ENCODE peak calls at places on chromosomes 2 and 18, in eight cellular contexts. C is HCT116, O is lower leg skin, U is breast epithelium, M is heart left ventricle, X is esophagus squamous epithelium, F is IMR-90, R is spleen. G is an unnamed sample.
A peak's percentile ranks its signal among the peaks of the same experiment; 100 is the strongest.

GRCh38 chr18:54828986-54829385 is 709 bp downstream of the RAB27B start:
- DNase-seq in C (no peak), O (no peak), U (no peak), M (no peak), X (no peak), F (no peak), R (no peak), G (no peak)

GRCh38 chr2:22270341-22270740 is 1114.6 kb upstream of the KLHL29 start:
- DNase-seq in C (no peak), O (no peak), U (no peak), M (no peak), X (no peak), F (no peak), R (no peak), G (no peak)

GRCh38 chr2:199772693-199772976 is 78.4 kb downstream of the FTCDNL1 start:
- DNase-seq in C (no peak), O (no peak), U (no peak), M (no peak), X (no peak), F (no peak), R (no peak), G (no peak)

GRCh38 chr2:12488365-12488972 is 228.3 kb upstream of the TRIB2 start:
- DNase-seq in C (no peak), O (no peak), U (no peak), M (no peak), X (no peak), F (no peak), R (peak; percentile 79), G (peak; percentile 4)

GRCh38 chr18:24567199-24567598 is 106.8 kb downstream of the HRH4 start:
- DNase-seq in C (no peak), O (no peak), U (no peak), M (no peak), X (no peak), F (peak; percentile 59), R (no peak), G (no peak)

GRCh38 chr2:135798762-135799161 is 38.2 kb downstream of the LCT start:
- DNase-seq in C (no peak), O (no peak), U (no peak), M (no peak), X (no peak), F (no peak), R (no peak), G (no peak)

GRCh38 chr18:35949903-35950627 is 22.4 kb upstream of the RMP24 start:
- DNase-seq in C (no peak), O (peak; percentile 50), U (no peak), M (peak; percentile 40), X (no peak), F (peak; percentile 59), R (peak; percentile 86), G (peak; percentile 58)

GRCh38 chr2:239910851-239911629 is 114.1 kb downstream of the NDUFA10 start:
- DNase-seq in C (no peak), O (peak; percentile 62), U (no peak), M (peak; percentile 28), X (peak; percentile 45), F (no peak), R (peak; percentile 86), G (no peak)

GRCh38 chr2:636649-637405 is 40.4 kb downstream of the TMEM18 start:
- DNase-seq in C (peak; percentile 47), O (peak; percentile 81), U (peak; percentile 69), M (peak; percentile 66), X (no peak), F (peak; percentile 31), R (peak; percentile 84), G (peak; percentile 72)

GRCh38 chr2:241885701-241886643 is 16.4 kb downstream of the RTP5 start:
- DNase-seq in C (no peak), O (no peak), U (no peak), M (no peak), X (no peak), F (no peak), R (peak; percentile 67), G (no peak)

GRCh38 chr18:11669271-11669947 is 19.7 kb upstream of the GNAL start:
- DNase-seq in C (no peak), O (peak; percentile 46), U (peak; percentile 63), M (no peak), X (no peak), F (no peak), R (no peak), G (no peak)

GRCh38 chr2:176130917-176131616 is 1.6 kb downstream of the HOXD8 start:
- DNase-seq in C (no peak), O (no peak), U (no peak), M (no peak), X (no peak), F (no peak), R (no peak), G (no peak)

GRCh38 chr2:176131617-176132396 is 2.3 kb downstream of the HOXD8 start:
- DNase-seq in C (no peak), O (no peak), U (no peak), M (no peak), X (no peak), F (no peak), R (no peak), G (no peak)

GRCh38 chr2:176129013-176129796 is at the start of gene HOXD8:
- DNase-seq in C (peak; percentile 59), O (no peak), U (no peak), M (peak; percentile 71), X (no peak), F (peak; percentile 9), R (peak; percentile 82), G (peak; percentile 34)

GRCh38 chr2:176129825-176130152 is 284 bp downstream of the HOXD8 start:
- DNase-seq in C (no peak), O (no peak), U (no peak), M (no peak), X (no peak), F (no peak), R (peak; percentile 77), G (no peak)

GRCh38 chr2:176130153-176130916 is 830 bp downstream of the HOXD8 start:
- DNase-seq in C (no peak), O (no peak), U (no peak), M (no peak), X (no peak), F (no peak), R (peak; percentile 84), G (peak; percentile 37)
- TF ChIP-seq POLR2A in C (no peak), O (no peak), U (no peak), M (no peak), X (no peak), F (no peak), R (no peak), G (no peak)

DNA sequence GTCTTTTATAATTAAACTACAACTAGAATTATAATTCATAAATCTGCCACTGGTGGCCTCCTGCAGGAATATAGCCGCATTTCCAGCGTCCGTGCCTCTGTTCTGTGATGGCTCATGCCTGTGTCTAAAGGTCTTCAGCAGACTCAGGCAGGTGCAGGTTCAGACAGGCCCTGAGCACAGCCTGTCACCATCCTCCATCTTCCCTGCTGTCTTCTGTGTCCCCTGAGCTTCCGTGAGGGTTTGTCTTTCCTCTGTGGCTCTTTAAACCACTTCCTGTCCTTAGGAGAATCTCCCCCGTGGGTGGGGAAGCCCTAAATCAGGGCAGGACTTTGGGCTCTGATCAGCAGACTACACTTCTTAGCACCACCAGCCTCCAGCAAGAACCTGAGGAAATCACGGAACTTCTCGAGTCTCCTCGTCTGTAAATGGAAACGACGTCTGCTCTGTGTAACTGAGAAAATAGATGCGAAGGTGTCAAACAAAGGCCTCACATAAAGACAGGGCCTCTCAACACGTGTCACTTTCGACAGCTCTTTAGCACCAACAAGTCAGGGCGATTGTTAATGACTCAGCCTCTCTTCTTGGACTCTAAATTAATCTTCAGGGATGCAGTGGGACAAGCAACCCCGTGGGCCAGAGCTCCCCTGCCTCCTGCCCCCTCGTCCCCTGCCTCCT is 24.1 kb upstream of the NFATC1 start:
- DNase-seq in C (no peak), O (no peak), U (no peak), M (no peak), X (no peak), F (no peak), R (peak; percentile 36), G (no peak)
- TF ChIP-seq POLR2A in C (no peak), O (no peak), U (no peak), M (no peak), X (no peak), F (no peak), R (no peak), G (no peak)

GRCh38 chr2:238182362-238182761 is 21.1 kb downstream of the ILKAP start:
- DNase-seq in C (no peak), O (no peak), U (no peak), M (no peak), X (no peak), F (no peak), R (no peak), G (no peak)
- TF ChIP-seq POLR2A in C (no peak), O (no peak), U (no peak), M (no peak), X (no peak), F (no peak), R (no peak), G (no peak)

DNA sequence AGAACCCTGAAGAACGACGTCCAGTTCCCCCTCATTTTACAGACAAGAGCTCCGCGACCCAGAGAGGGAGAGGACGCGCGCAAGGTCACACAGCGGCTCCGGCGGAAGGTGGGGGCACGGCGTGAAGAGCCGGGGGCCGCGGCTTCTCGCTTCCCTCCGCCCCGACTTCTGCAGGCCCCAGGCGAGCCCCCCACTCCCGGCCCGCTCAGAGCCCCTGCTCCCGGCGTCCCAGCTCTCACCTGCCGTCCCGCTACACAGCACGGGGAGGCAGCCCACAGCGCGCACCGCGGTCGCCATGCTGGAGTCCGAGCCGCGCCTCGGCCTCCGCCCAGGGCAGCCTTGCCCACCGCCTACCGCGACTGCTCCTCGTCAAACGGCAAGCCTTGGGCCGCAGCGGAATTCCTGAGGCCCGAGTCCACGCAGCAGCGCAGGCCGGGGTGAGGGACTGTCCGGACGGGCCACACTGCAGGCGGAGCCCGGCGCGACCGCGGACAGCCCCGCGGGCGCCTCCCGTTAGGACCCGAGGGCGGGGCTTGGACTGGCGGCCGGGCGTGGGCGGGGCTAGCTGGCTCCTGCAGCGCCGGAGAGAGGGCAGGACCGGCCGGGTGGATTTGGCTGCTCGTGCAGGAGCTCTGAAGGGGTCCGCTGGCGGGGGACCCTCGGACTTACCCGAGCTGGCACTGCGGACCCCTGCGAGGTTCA is at the start of gene MRPS5:
- DNase-seq in C (peak; percentile 34), O (peak; percentile 77), U (peak; percentile 65), M (peak; percentile 90), X (no peak), F (peak; percentile 50), R (peak; percentile 98), G (peak; percentile 78)
- TF ChIP-seq POLR2A in C (peak; percentile 59), O (no peak), U (no peak), M (no peak), X (peak; percentile 42), F (peak; percentile 58), R (no peak), G (peak; percentile 66)

GRCh38 chr2:217943379-217944321 is 59.1 kb downstream of the TNS1 start:
- DNase-seq in C (peak; percentile 4), O (no peak), U (peak; percentile 65), M (peak; percentile 91), X (no peak), F (peak; percentile 58), R (peak; percentile 89), G (peak; percentile 68)
- TF ChIP-seq POLR2A in C (no peak), O (no peak), U (no peak), M (peak; percentile 64), X (peak; percentile 78), F (peak; percentile 90), R (no peak), G (peak; percentile 84)

GRCh38 chr18:44342167-44342566 is 338.5 kb upstream of the SETBP1 start:
- DNase-seq in C (no peak), O (no peak), U (no peak), M (no peak), X (no peak), F (no peak), R (no peak), G (no peak)
- TF ChIP-seq POLR2A in C (no peak), O (no peak), U (no peak), M (no peak), X (no peak), F (no peak), R (no peak), G (no peak)

G was measured in tibial nerve.